ENCODE peak calls at places on chromosomes 5 and 9, in eight cellular contexts. One of them, this sample, is unnamed.

GRCh38 chr5:143055596-143056330 is 285.6 kb downstream of the ARHGAP26 start:
- DNase-seq in neural progenitor cell: no peak
- DNase-seq in fibroblast of lung: peak; percentile 66
- DNase-seq in esophagus squamous epithelium: no peak
- DNase-seq in IMR-90: peak; percentile 57
- DNase-seq in right atrium auricular region: no peak
- DNase-seq in colonic mucosa: no peak
- DNase-seq in A549: no peak
- DNase-seq in this sample: no peak

GRCh38 chr5:28505121-28505520 is 1466.7 kb upstream of the CDH9 start:
- DNase-seq in neural progenitor cell: no peak
- DNase-seq in fibroblast of lung: no peak
- DNase-seq in esophagus squamous epithelium: no peak
- DNase-seq in IMR-90: no peak
- DNase-seq in right atrium auricular region: no peak
- DNase-seq in colonic mucosa: no peak
- DNase-seq in A549: no peak
- DNase-seq in this sample: no peak

GRCh38 chr5:57499262-57500050 is 16.8 kb upstream of the ACTBL2 start:
- DNase-seq in neural progenitor cell: peak; percentile 70
- DNase-seq in fibroblast of lung: peak; percentile 57
- DNase-seq in esophagus squamous epithelium: no peak
- DNase-seq in IMR-90: peak; percentile 69
- DNase-seq in right atrium auricular region: no peak
- DNase-seq in colonic mucosa: no peak
- DNase-seq in A549: peak; percentile 47
- DNase-seq in this sample: no peak

GRCh38 chr5:173644700-173645436 is 28.4 kb upstream of the BOD1 start:
- DNase-seq in neural progenitor cell: no peak
- DNase-seq in fibroblast of lung: no peak
- DNase-seq in esophagus squamous epithelium: no peak
- DNase-seq in IMR-90: no peak
- DNase-seq in right atrium auricular region: no peak
- DNase-seq in colonic mucosa: no peak
- DNase-seq in A549: no peak
- DNase-seq in this sample: no peak

GRCh38 chr5:153081385-153081784 is 409.1 kb upstream of the GRIA1 start:
- DNase-seq in neural progenitor cell: no peak
- DNase-seq in fibroblast of lung: no peak
- DNase-seq in esophagus squamous epithelium: no peak
- DNase-seq in IMR-90: no peak
- DNase-seq in right atrium auricular region: no peak
- DNase-seq in colonic mucosa: no peak
- DNase-seq in A549: no peak
- DNase-seq in this sample: no peak

GRCh38 chr5:16894236-16895057 is 41.6 kb downstream of the MYO10 start:
- DNase-seq in neural progenitor cell: peak; percentile 75
- DNase-seq in fibroblast of lung: peak; percentile 98
- DNase-seq in esophagus squamous epithelium: no peak
- DNase-seq in IMR-90: peak; percentile 96
- DNase-seq in right atrium auricular region: no peak
- DNase-seq in colonic mucosa: peak; percentile 81
- DNase-seq in A549: peak; percentile 88
- DNase-seq in this sample: no peak

GRCh38 chr5:159975462-159976019 is 33.4 kb upstream of the TTC1 start:
- DNase-seq in neural progenitor cell: no peak
- DNase-seq in fibroblast of lung: peak; percentile 98
- DNase-seq in esophagus squamous epithelium: no peak
- DNase-seq in IMR-90: peak; percentile 97
- DNase-seq in right atrium auricular region: no peak
- DNase-seq in colonic mucosa: peak; percentile 22
- DNase-seq in A549: peak; percentile 26
- DNase-seq in this sample: no peak

GRCh38 chr5:99674086-99674485 is 745.3 kb upstream of the CHD1 start:
- DNase-seq in neural progenitor cell: no peak
- DNase-seq in fibroblast of lung: no peak
- DNase-seq in esophagus squamous epithelium: no peak
- DNase-seq in IMR-90: no peak
- DNase-seq in right atrium auricular region: no peak
- DNase-seq in colonic mucosa: no peak
- DNase-seq in A549: no peak
- DNase-seq in this sample: no peak

GRCh38 chr9:84140535-84141101 is 160.0 kb downstream of the RMI1 start:
- DNase-seq in neural progenitor cell: peak; percentile 68
- DNase-seq in fibroblast of lung: peak; percentile 12
- DNase-seq in esophagus squamous epithelium: no peak
- DNase-seq in IMR-90: peak; percentile 18
- DNase-seq in right atrium auricular region: no peak
- DNase-seq in colonic mucosa: peak; percentile 80
- DNase-seq in A549: no peak
- DNase-seq in this sample: no peak

GRCh38 chr5:94402096-94402495 is 216.3 kb downstream of the KIAA0825 start:
- DNase-seq in neural progenitor cell: no peak
- DNase-seq in fibroblast of lung: peak; percentile 19
- DNase-seq in esophagus squamous epithelium: no peak
- DNase-seq in IMR-90: peak; percentile 6
- DNase-seq in right atrium auricular region: no peak
- DNase-seq in colonic mucosa: no peak
- DNase-seq in A549: no peak
- DNase-seq in this sample: no peak

GRCh38 chr5:59770953-59771352 is 122.6 kb downstream of the PDE4D start:
- DNase-seq in neural progenitor cell: no peak
- DNase-seq in fibroblast of lung: no peak
- DNase-seq in esophagus squamous epithelium: no peak
- DNase-seq in IMR-90: no peak
- DNase-seq in right atrium auricular region: no peak
- DNase-seq in colonic mucosa: no peak
- DNase-seq in A549: no peak
- DNase-seq in this sample: no peak

GRCh38 chr5:150639317-150639738 is 1.1 kb upstream of the SYNPO start:
- DNase-seq in neural progenitor cell: no peak
- DNase-seq in fibroblast of lung: no peak
- DNase-seq in esophagus squamous epithelium: no peak
- DNase-seq in IMR-90: no peak
- DNase-seq in right atrium auricular region: no peak
- DNase-seq in colonic mucosa: no peak
- DNase-seq in A549: no peak
- DNase-seq in this sample: no peak
- H3K4me3 ChIP-seq in neural progenitor cell: no peak overlapping the region
- H3K4me3 ChIP-seq in fibroblast of lung: no peak overlapping the region
- H3K4me3 ChIP-seq in esophagus squamous epithelium: no peak overlapping the region
- H3K4me3 ChIP-seq in IMR-90: no peak overlapping the region
- H3K4me3 ChIP-seq in right atrium auricular region: no peak overlapping the region
- H3K4me3 ChIP-seq in colonic mucosa: no peak overlapping the region
- H3K4me3 ChIP-seq in A549: no peak overlapping the region
- H3K4me3 ChIP-seq in this sample: no peak overlapping the region

GRCh38 chr9:19583890-19584289 is 175.1 kb downstream of the ACER2 start:
- DNase-seq in neural progenitor cell: no peak
- DNase-seq in fibroblast of lung: no peak
- DNase-seq in esophagus squamous epithelium: no peak
- DNase-seq in IMR-90: no peak
- DNase-seq in right atrium auricular region: no peak
- DNase-seq in colonic mucosa: no peak
- DNase-seq in A549: no peak
- DNase-seq in this sample: no peak
- TF ChIP-seq CTCF in neural progenitor cell: no peak
- TF ChIP-seq CTCF in fibroblast of lung: no peak
- TF ChIP-seq CTCF in esophagus squamous epithelium: no peak
- TF ChIP-seq CTCF in IMR-90: no peak
- TF ChIP-seq CTCF in right atrium auricular region: no peak
- TF ChIP-seq CTCF in colonic mucosa: no peak
- TF ChIP-seq CTCF in A549: no peak
- TF ChIP-seq CTCF in this sample: no peak

DNA sequence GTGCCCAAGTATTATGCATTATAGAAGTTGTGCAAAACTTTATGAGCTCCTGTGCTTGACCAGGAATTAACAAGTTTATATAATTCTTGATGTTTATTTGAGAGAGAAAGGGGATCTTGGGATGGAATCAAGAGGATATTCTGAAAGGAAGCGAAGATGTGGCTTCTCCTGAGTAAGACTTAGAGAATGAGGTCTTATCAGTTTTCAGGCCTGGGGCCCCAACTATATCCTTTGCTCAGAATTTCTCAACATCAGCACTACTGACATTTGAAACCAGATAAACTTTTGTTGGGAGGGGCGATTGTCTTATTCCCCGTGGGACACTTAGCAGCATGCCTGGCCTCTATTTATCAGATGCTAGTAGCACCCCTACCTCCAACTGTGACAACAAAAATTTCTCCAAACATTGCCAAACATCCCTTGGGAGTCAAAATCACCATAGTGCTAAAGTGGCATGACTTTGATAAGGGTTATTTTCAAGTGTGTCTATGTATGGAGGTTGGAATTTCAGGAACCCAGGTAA is 567.7 kb downstream of the MAT2B start:
- DNase-seq in neural progenitor cell: no peak
- DNase-seq in fibroblast of lung: no peak
- DNase-seq in esophagus squamous epithelium: no peak
- DNase-seq in IMR-90: peak; percentile 43
- DNase-seq in right atrium auricular region: no peak
- DNase-seq in colonic mucosa: no peak
- DNase-seq in A549: no peak
- DNase-seq in this sample: no peak
- H3K27ac ChIP-seq in neural progenitor cell: no peak overlapping the region
- H3K27ac ChIP-seq in fibroblast of lung: no peak overlapping the region
- H3K27ac ChIP-seq in esophagus squamous epithelium: no peak overlapping the region
- H3K27ac ChIP-seq in IMR-90: no peak overlapping the region
- H3K27ac ChIP-seq in right atrium auricular region: no peak overlapping the region
- H3K27ac ChIP-seq in colonic mucosa: no peak overlapping the region
- H3K27ac ChIP-seq in A549: no peak overlapping the region
- H3K27ac ChIP-seq in this sample: no peak overlapping the region

GRCh38 chr5:62431735-62432617 is 19.4 kb downstream of the IPO11 start:
- DNase-seq in neural progenitor cell: no peak
- DNase-seq in fibroblast of lung: no peak
- DNase-seq in esophagus squamous epithelium: no peak
- DNase-seq in IMR-90: no peak
- DNase-seq in right atrium auricular region: no peak
- DNase-seq in colonic mucosa: peak; percentile 24
- DNase-seq in A549: no peak
- DNase-seq in this sample: no peak
- H3K4me3 ChIP-seq in neural progenitor cell: no peak overlapping the region
- H3K4me3 ChIP-seq in fibroblast of lung: no peak overlapping the region
- H3K4me3 ChIP-seq in esophagus squamous epithelium: no peak overlapping the region
- H3K4me3 ChIP-seq in IMR-90: no peak overlapping the region
- H3K4me3 ChIP-seq in right atrium auricular region: peak overlapping the region; percentile 20
- H3K4me3 ChIP-seq in colonic mucosa: no peak overlapping the region
- H3K4me3 ChIP-seq in A549: no peak overlapping the region
- H3K4me3 ChIP-seq in this sample: peak overlapping the region; percentile 4

GRCh38 chr9:77418226-77418625 is 229.9 kb downstream of the GNA14 start:
- DNase-seq in neural progenitor cell: no peak
- DNase-seq in fibroblast of lung: no peak
- DNase-seq in esophagus squamous epithelium: no peak
- DNase-seq in IMR-90: no peak
- DNase-seq in right atrium auricular region: no peak
- DNase-seq in colonic mucosa: no peak
- DNase-seq in A549: no peak
- DNase-seq in this sample: no peak

GRCh38 chr9:77420641-77421040 is 227.5 kb downstream of the GNA14 start:
- DNase-seq in neural progenitor cell: no peak
- DNase-seq in fibroblast of lung: no peak
- DNase-seq in esophagus squamous epithelium: no peak
- DNase-seq in IMR-90: no peak
- DNase-seq in right atrium auricular region: no peak
- DNase-seq in colonic mucosa: no peak
- DNase-seq in A549: no peak
- DNase-seq in this sample: no peak

GRCh38 chr9:77421506-77422265 is 226.4 kb downstream of the GNA14 start:
- DNase-seq in neural progenitor cell: no peak
- DNase-seq in fibroblast of lung: peak; percentile 49
- DNase-seq in esophagus squamous epithelium: no peak
- DNase-seq in IMR-90: peak; percentile 32
- DNase-seq in right atrium auricular region: no peak
- DNase-seq in colonic mucosa: no peak
- DNase-seq in A549: no peak
- DNase-seq in this sample: no peak

GRCh38 chr9:77422969-77423368 is 225.2 kb downstream of the GNA14 start:
- DNase-seq in neural progenitor cell: no peak
- DNase-seq in fibroblast of lung: no peak
- DNase-seq in esophagus squamous epithelium: no peak
- DNase-seq in IMR-90: no peak
- DNase-seq in right atrium auricular region: no peak
- DNase-seq in colonic mucosa: no peak
- DNase-seq in A549: no peak
- DNase-seq in this sample: no peak

DNA sequence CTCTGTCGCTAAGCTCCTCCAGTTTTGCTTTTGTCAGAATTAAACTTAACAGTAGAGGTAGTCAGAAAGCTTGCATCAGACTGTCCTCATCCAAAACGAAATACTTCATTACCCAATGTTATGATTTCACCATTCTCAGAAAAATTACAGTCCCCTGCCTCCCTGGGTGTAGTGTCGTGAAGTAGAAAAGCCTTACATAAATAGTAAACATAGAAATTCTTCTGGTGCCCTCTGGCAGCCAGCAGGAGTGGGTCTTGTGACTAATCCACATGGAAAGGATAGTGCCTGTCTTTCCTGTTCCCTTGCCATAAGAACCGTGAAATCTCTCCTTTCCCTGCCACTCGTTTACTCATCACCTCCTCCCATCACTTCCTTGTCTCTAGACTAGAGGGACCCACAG is 230.6 kb downstream of the GNA14 start:
- DNase-seq in neural progenitor cell: no peak
- DNase-seq in fibroblast of lung: peak; percentile 51
- DNase-seq in esophagus squamous epithelium: no peak
- DNase-seq in IMR-90: peak; percentile 79
- DNase-seq in right atrium auricular region: no peak
- DNase-seq in colonic mucosa: no peak
- DNase-seq in A549: no peak
- DNase-seq in this sample: no peak
- TF ChIP-seq CTCF in neural progenitor cell: no peak
- TF ChIP-seq CTCF in fibroblast of lung: no peak
- TF ChIP-seq CTCF in esophagus squamous epithelium: no peak
- TF ChIP-seq CTCF in IMR-90: no peak
- TF ChIP-seq CTCF in right atrium auricular region: no peak
- TF ChIP-seq CTCF in colonic mucosa: no peak
- TF ChIP-seq CTCF in A549: no peak
- TF ChIP-seq CTCF in this sample: no peak

DNA sequence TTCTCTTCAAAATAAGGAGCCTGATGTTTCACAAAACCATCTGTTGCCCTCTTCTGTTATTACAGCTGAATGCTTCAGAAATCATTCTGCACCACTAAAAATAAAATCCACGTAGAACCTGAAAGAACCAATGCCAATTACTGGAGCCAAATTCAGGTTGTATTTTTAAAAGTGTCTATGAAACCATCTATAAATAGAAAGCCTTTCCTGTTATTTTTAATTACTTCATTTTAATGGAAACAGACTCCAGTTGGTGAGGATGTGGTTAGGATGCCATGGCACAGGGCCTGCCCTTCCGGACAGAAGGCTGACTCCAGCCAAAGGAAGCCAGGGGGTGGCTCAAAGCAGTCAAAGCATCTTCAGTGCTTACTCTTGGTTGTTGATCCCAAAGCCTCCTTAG is 119.8 kb downstream of the TENT4A start:
- DNase-seq in neural progenitor cell: no peak
- DNase-seq in fibroblast of lung: no peak
- DNase-seq in esophagus squamous epithelium: no peak
- DNase-seq in IMR-90: no peak
- DNase-seq in right atrium auricular region: no peak
- DNase-seq in colonic mucosa: no peak
- DNase-seq in A549: no peak
- DNase-seq in this sample: peak; percentile 16
- H3K27ac ChIP-seq in neural progenitor cell: no peak overlapping the region
- H3K27ac ChIP-seq in fibroblast of lung: no peak overlapping the region
- H3K27ac ChIP-seq in esophagus squamous epithelium: no peak overlapping the region
- H3K27ac ChIP-seq in IMR-90: no peak overlapping the region
- H3K27ac ChIP-seq in right atrium auricular region: no peak overlapping the region
- H3K27ac ChIP-seq in colonic mucosa: no peak overlapping the region
- H3K27ac ChIP-seq in A549: no peak overlapping the region
- H3K27ac ChIP-seq in this sample: no peak overlapping the region